ENCODE peak calls at places on chromosomes 7 and 10, in six cellular contexts. P is mesenteric fat pad; N is stimulated activated CD8-positive, alpha-beta memory T cell treated with anti-CD3 and anti-CD28 coated beads, Interleukin-4, amount 100 ng/mL, for 24 hours; L is activated T-cell treated with anti-CD3 and anti-CD28 coated beads, Interleukin-2, amount 50 U/mL, for 24 hours; V is heart left ventricle; F is GF-D8. J is an unnamed sample.

GRCh38 chr10:101950227-101950626 is 105.7 kb downstream of the ARMH3 start:
- DNase-seq in L (no peak), P (no peak), F (no peak), N (no peak), V (no peak), J (no peak)

GRCh38 chr7:31550432-31550831 is 36.5 kb downstream of the ITPRID1 start:
- DNase-seq in V (no peak), F (no peak), L (no peak), N (no peak), P (no peak), J (no peak)

GRCh38 chr7:51255536-51256243 is 60.9 kb downstream of the COBL start:
- DNase-seq in P (no peak), N (no peak), L (no peak), V (no peak), F (no peak), J (no peak)

GRCh38 chr10:46048152-46048551 is 2.1 kb upstream of the MSMB start:
- DNase-seq in F (no peak), V (no peak), P (no peak), L (no peak), N (no peak), J (no peak)

GRCh38 chr10:118584181-118584954 is 11.1 kb downstream of the PRLHR start:
- DNase-seq in V (no peak), N (no peak), L (no peak), P (no peak), F (no peak), J (no peak)

GRCh38 chr10:71959526-71959925 is 4.7 kb upstream of the CHST3 start:
- DNase-seq in P (no peak), N (no peak), F (no peak), V (no peak), L (no peak), J (no peak)

GRCh38 chr10:77602231-77602912 is 35.2 kb downstream of the KCNMA1 start:
- DNase-seq in P (no peak), V (no peak), L (no peak), F (no peak), N (no peak), J (no peak)

GRCh38 chr7:23332881-23333612 is 33.9 kb downstream of the MALSU1 start:
- DNase-seq in F (no peak), N (no peak), L (no peak), P (no peak), V (peak; percentile 52), J (no peak)

GRCh38 chr7:38978474-38978873 is 765 bp downstream of the POU6F2 start:
- DNase-seq in V (no peak), L (no peak), P (no peak), N (no peak), F (no peak), J (no peak)

GRCh38 chr7:17526621-17527020 is 228.2 kb downstream of the AHR start:
- DNase-seq in V (no peak), L (no peak), N (no peak), P (no peak), F (no peak), J (no peak)

GRCh38 chr7:149856-150636 is 42.3 kb upstream of the FAM20C start:
- DNase-seq in V (peak; percentile 53), F (peak; percentile 65), N (peak; percentile 11), P (peak; percentile 92), L (peak; percentile 78), J (peak; percentile 90)

GRCh38 chr10:71212249-71213126 is at the start of gene UNC5B:
- DNase-seq in F (no peak), L (peak; percentile 79), N (peak; percentile 64), P (peak; percentile 96), V (peak; percentile 93), J (peak; percentile 85)

GRCh38 chr10:62062028-62062427 is 160.5 kb downstream of the ARID5B start:
- DNase-seq in L (no peak), P (no peak), N (no peak), F (no peak), V (no peak), J (no peak)

GRCh38 chr7:47379629-47380324 is 202.1 kb downstream of the TNS3 start:
- DNase-seq in N (no peak), L (no peak), P (peak; percentile 24), V (peak; percentile 89), F (no peak), J (no peak)

GRCh38 chr7:23234569-23235296 is 11.8 kb upstream of the GPNMB start:
- DNase-seq in V (no peak), L (no peak), F (no peak), N (no peak), P (no peak), J (no peak)

GRCh38 chr10:126565456-126565855 is 105.0 kb downstream of the C10orf90 start:
- DNase-seq in P (no peak), V (no peak), N (no peak), F (no peak), L (no peak), J (no peak)

GRCh38 chr7:2792856-2793487 is 51.1 kb downstream of the GNA12 start:
- DNase-seq in L (no peak), F (peak; percentile 39), V (no peak), N (no peak), P (peak; percentile 28), J (peak; percentile 96)

GRCh38 chr7:2193120-2193519 is 39.6 kb downstream of the MAD1L1 start:
- DNase-seq in F (no peak), N (no peak), P (peak; percentile 82), V (no peak), L (no peak), J (no peak)

GRCh38 chr7:2433713-2434550 is 30.5 kb downstream of the CHST12 start:
- DNase-seq in P (no peak), N (no peak), F (no peak), V (no peak), L (no peak), J (no peak)

GRCh38 chr10:92478536-92478935 is 95.4 kb downstream of the IDE start:
- DNase-seq in F (no peak), N (no peak), V (no peak), L (no peak), P (no peak), J (no peak)

GRCh38 chr7:27774717-27775328 is 34.9 kb downstream of the TAX1BP1 start:
- DNase-seq in P (no peak), N (no peak), F (no peak), V (no peak), L (no peak), J (no peak)

GRCh38 chr7:30285531-30286284 is 1.3 kb downstream of the ZNRF2 start:
- DNase-seq in P (no peak), L (peak; percentile 73), N (peak; percentile 34), F (peak; percentile 99), V (peak; percentile 35), J (peak; percentile 52)

GRCh38 chr10:116210588-116211346 is 62.2 kb downstream of the GFRA1 start:
- DNase-seq in V (no peak), L (no peak), N (no peak), P (no peak), F (no peak), J (no peak)

GRCh38 chr7:6278749-6279310 is 6.4 kb upstream of the CYTH3 start:
- DNase-seq in N (no peak), P (peak; percentile 12), L (no peak), F (no peak), V (no peak), J (no peak)

GRCh38 chr10:93211989-93212388 is 138.3 kb downstream of the CYP26A1 start:
- DNase-seq in F (no peak), V (no peak), P (no peak), N (no peak), L (no peak), J (no peak)